ENCODE peak calls at places on chromosome 11, in nine cellular contexts. P is MM.1S; Y is dermis microvascular lymphatic vessel endothelial cell; J is NCI-H1930; R is stimulated activated CD8-positive, alpha-beta memory T cell treated with anti-CD3 and anti-CD28 coated beads, Interleukin-15, amount 100 ng/mL, for 24 hours; Z is AG10803; X is activated CD8-positive, alpha-beta T cell treated with anti-CD3 and anti-CD28 coated beads, Interleukin-2, amount 10 ng/mL, durations not matched to agents 7 days and 5 days; D is brain microvascular endothelial cell; S is hippocampal formation. Q is an unnamed sample.

GRCh38 chr11:12260731-12261521 is 116.4 kb upstream of the PARVA start:
- DNase-seq in R (no peak), J (no peak), S (no peak), Y (no peak), X (no peak), Z (no peak), D (no peak), P (no peak), Q (no peak)

GRCh38 chr11:8355418-8355742 is 91.7 kb upstream of the LMO1 start:
- DNase-seq in P (no peak), D (no peak), S (no peak), R (no peak), Z (no peak), J (no peak), Y (no peak), X (no peak), Q (no peak)

GRCh38 chr11:119375629-119376196 is 5.8 kb downstream of the USP2 start:
- DNase-seq in X (no peak), J (no peak), D (peak), S (peak), Z (peak), Y (no peak), R (no peak), P (no peak), Q (peak)

GRCh38 chr11:99368579-99368978 is 347.8 kb downstream of the CNTN5 start:
- DNase-seq in Y (no peak), R (no peak), Z (no peak), S (no peak), P (no peak), D (peak), J (no peak), X (no peak), Q (no peak)

GRCh38 chr11:48134221-48134922 is 82.2 kb upstream of the OR4B1 start:
- DNase-seq in P (no peak), J (no peak), D (no peak), Z (no peak), X (no peak), S (no peak), Y (no peak), R (no peak), Q (no peak)

GRCh38 chr11:74179234-74180126 is 8.4 kb downstream of the PPME1 start:
- DNase-seq in Z (peak), S (no peak), P (no peak), R (no peak), J (no peak), Y (peak), X (no peak), D (no peak), Q (no peak)

GRCh38 chr11:128867277-128867676 is at the start of gene KCNJ1:
- DNase-seq in S (no peak), J (no peak), D (no peak), X (peak), Y (no peak), P (no peak), R (no peak), Z (no peak), Q (no peak)

GRCh38 chr11:57407010-57407409 is 16.6 kb upstream of the PRG2 start:
- DNase-seq in R (no peak), J (no peak), S (no peak), X (no peak), P (no peak), Y (no peak), Z (no peak), D (no peak), Q (no peak)

GRCh38 chr11:132655187-132655855 is 877.0 kb downstream of the OPCML start:
- DNase-seq in P (peak), S (no peak), Z (peak), R (no peak), D (no peak), Y (no peak), X (no peak), J (no peak), Q (no peak)

GRCh38 chr11:69157156-69157821 is 1.6 kb downstream of the SMIM38 start:
- DNase-seq in Z (peak), X (no peak), S (peak), D (no peak), J (no peak), P (no peak), R (no peak), Y (peak), Q (peak)

GRCh38 chr11:79547256-79547655 is 106.4 kb upstream of the TENM4 start:
- DNase-seq in R (no peak), Y (no peak), Z (peak), J (no peak), P (no peak), X (no peak), D (no peak), S (no peak), Q (no peak)

GRCh38 chr11:84819128-84819527 is 808.0 kb downstream of the DLG2 start:
- DNase-seq in S (no peak), J (no peak), X (no peak), P (peak), R (no peak), Y (no peak), D (peak), Z (peak), Q (no peak)

GRCh38 chr11:117724621-117725020 is 72.4 kb downstream of the DSCAML1 start:
- DNase-seq in X (no peak), Y (no peak), Z (no peak), J (no peak), S (no peak), P (no peak), R (no peak), D (no peak), Q (no peak)

GRCh38 chr11:72191961-72192381 is at the start of gene FOLR1:
- DNase-seq in P (no peak), Z (peak), R (no peak), D (no peak), S (no peak), Y (no peak), X (no peak), J (no peak), Q (no peak)

GRCh38 chr11:121534131-121535093 is 81.6 kb upstream of the SORL1-AS1 start:
- DNase-seq in P (no peak), R (no peak), D (no peak), Z (peak), Y (no peak), S (peak), J (no peak), X (no peak), Q (peak)

GRCh38 chr11:62061356-62062222 is 62.2 kb upstream of the INCENP start:
- DNase-seq in P (no peak), D (no peak), Z (no peak), X (no peak), Y (no peak), S (peak), J (no peak), R (no peak), Q (peak)

GRCh38 chr11:119368121-119369034 is 13.1 kb downstream of the USP2 start:
- DNase-seq in R (no peak), P (no peak), Y (no peak), Z (no peak), D (no peak), S (no peak), X (no peak), J (no peak), Q (no peak)

GRCh38 chr11:131689049-131689925 is 318.9 kb downstream of the NTM start:
- DNase-seq in S (no peak), R (no peak), X (no peak), D (no peak), P (no peak), J (no peak), Y (no peak), Z (no peak), Q (no peak)

GRCh38 chr11:104653011-104653806 is 245.1 kb downstream of the CASP12 start:
- DNase-seq in Y (no peak), D (peak), Z (peak), P (peak), X (peak), R (no peak), S (no peak), J (no peak), Q (no peak)

GRCh38 chr11:110525883-110526282 is 96.1 kb downstream of the FDX1 start:
- DNase-seq in S (no peak), P (peak), D (peak), J (no peak), Y (no peak), Z (peak), R (no peak), X (no peak), Q (peak)

GRCh38 chr11:126129681-126130671 is 67.3 kb upstream of the CDON start:
- DNase-seq in S (no peak), R (no peak), P (no peak), J (no peak), X (no peak), Y (no peak), Z (no peak), D (no peak), Q (no peak)

GRCh38 chr11:122505304-122506006 is 150.1 kb upstream of the UBASH3B start:
- DNase-seq in Y (peak), P (peak), D (peak), R (peak), X (peak), J (peak), Z (peak), S (peak), Q (peak)

GRCh38 chr11:87035976-87036583 is 1.7 kb upstream of the TMEM135 start:
- DNase-seq in X (no peak), Z (no peak), P (no peak), R (no peak), D (no peak), S (no peak), J (no peak), Y (no peak), Q (no peak)

GRCh38 chr11:86041975-86042378 is 26.9 kb downstream of the PICALM start:
- DNase-seq in J (peak), S (peak), Y (peak), R (no peak), P (peak), X (peak), D (peak), Z (peak), Q (no peak)

GRCh38 chr11:44008698-44009097 is 39.1 kb upstream of the ACCSL start:
- DNase-seq in J (no peak), Z (no peak), D (no peak), P (no peak), S (no peak), X (no peak), R (no peak), Y (no peak), Q (no peak)

GRCh38 chr11:85784907-85785306 is 26.0 kb downstream of the SYTL2 start:
- DNase-seq in Y (no peak), S (no peak), J (no peak), D (no peak), R (no peak), Z (no peak), P (no peak), X (no peak), Q (no peak)

GRCh38 chr11:58003036-58003435 is 20.6 kb upstream of the OR9Q1 start:
- DNase-seq in Y (peak), P (no peak), Z (no peak), X (no peak), J (no peak), D (no peak), R (no peak), S (no peak), Q (no peak)